ENCODE peak calls at places on chromosomes 12 and 14, in nine cellular contexts. R is central memory CD4-positive, alpha-beta T cell; O is LHCN-M2; C is psoas muscle; K is NCI-H748 treated with DMSO at 0.1 percent for 48 hours; B is AG10803; H is left ventricle myocardium superior; X is mesothelial cell of epicardium; P is spleen. A is an unnamed sample.

GRCh38 chr12:41466300-41466699 is 278.2 kb downstream of the PDZRN4 start:
- DNase-seq in P (no peak), X (no peak), H (no peak), K (no peak), R (no peak), B (no peak), C (no peak), O (no peak), A (no peak)

GRCh38 chr12:30707628-30708342 is 12.1 kb upstream of the IPO8 start:
- DNase-seq in R (no peak), O (no peak), P (no peak), X (no peak), H (no peak), K (no peak), B (no peak), C (no peak), A (no peak)

GRCh38 chr14:45651906-45652305 is 398.9 kb upstream of the MIS18BP1 start:
- DNase-seq in B (no peak), H (no peak), C (no peak), K (no peak), P (no peak), O (peak), R (no peak), X (no peak), A (no peak)

GRCh38 chr14:106586098-106586704 is 1059.8 kb downstream of the TMEM121 start:
- DNase-seq in H (no peak), C (no peak), X (no peak), R (peak), O (no peak), P (peak), K (peak), B (no peak), A (peak)

GRCh38 chr14:26594148-26594547 is 3.7 kb downstream of the NOVA1 start:
- DNase-seq in R (no peak), O (no peak), B (no peak), P (no peak), K (no peak), C (no peak), H (no peak), X (no peak), A (peak)

GRCh38 chr14:94038921-94039629 is 12.9 kb downstream of the OTUB2 start:
- DNase-seq in B (no peak), R (no peak), O (no peak), P (peak), X (no peak), K (no peak), C (no peak), H (no peak), A (no peak)

GRCh38 chr12:11592484-11592883 is 57.0 kb upstream of the ETV6 start:
- DNase-seq in C (no peak), K (no peak), X (no peak), H (no peak), O (no peak), B (no peak), R (no peak), P (no peak), A (no peak)

GRCh38 chr12:81896771-81897170 is 137.6 kb upstream of the PPFIA2 start:
- DNase-seq in K (no peak), O (no peak), B (no peak), R (no peak), P (no peak), X (no peak), H (no peak), C (no peak), A (no peak)

GRCh38 chr14:55628426-55628825 is 48.4 kb downstream of the KTN1 start:
- DNase-seq in R (no peak), B (no peak), P (no peak), O (no peak), X (no peak), K (no peak), H (no peak), C (no peak), A (no peak)

A was measured in cerebellar cortex.